ENCODE peak calls at places on chromosomes 3 and 15, in eight cellular contexts. B is IMR-90, K is ovary, L is prostate gland, C is NB4, Y is esophagus squamous epithelium, A is heart left ventricle, O is HCT116. S is an unnamed sample.
A peak's percentile ranks its signal among the peaks of the same experiment; 100 is the strongest.

GRCh38 chr15:78069630-78070029 is 7.9 kb downstream of the TBC1D2B start:
- DNase-seq in C (peak; percentile 54), L (no peak), Y (no peak), K (no peak), B (no peak), A (no peak), O (no peak), S (no peak)

GRCh38 chr3:106518516-106518915 is 649.7 kb upstream of the CBLB start:
- DNase-seq in K (no peak), C (no peak), Y (no peak), L (no peak), O (no peak), B (peak; percentile 55), A (no peak), S (no peak)

GRCh38 chr3:187695434-187695833 is 6.9 kb downstream of the RTP2 start:
- DNase-seq in L (no peak), B (no peak), Y (no peak), A (peak; percentile 57), C (no peak), K (no peak), O (no peak), S (no peak)

GRCh38 chr3:8869613-8870012 is 93.7 kb downstream of the RAD18 start:
- DNase-seq in O (peak; percentile 80), C (no peak), B (peak; percentile 99), Y (no peak), K (no peak), A (no peak), L (no peak), S (no peak)

GRCh38 chr3:67661079-67661478 is 6.7 kb upstream of the SUCLG2 start:
- DNase-seq in C (no peak), B (no peak), A (no peak), O (no peak), L (no peak), K (no peak), Y (no peak), S (no peak)

GRCh38 chr15:73715417-73715816 is 31.2 kb downstream of the CD276 start:
- DNase-seq in Y (no peak), O (no peak), K (no peak), B (no peak), L (no peak), C (no peak), A (peak; percentile 70), S (no peak)

GRCh38 chr15:64667736-64668161 is 107.6 kb downstream of the RBPMS2 start:
- DNase-seq in A (no peak), Y (no peak), C (no peak), K (no peak), O (no peak), B (peak; percentile 86), L (no peak), S (peak; percentile 11)

GRCh38 chr3:149299938-149300791 is 33.3 kb downstream of the TM4SF18 start:
- DNase-seq in O (peak; percentile 93), C (peak; percentile 92), L (peak; percentile 61), B (peak; percentile 97), A (no peak), Y (no peak), K (no peak), S (peak; percentile 71)

GRCh38 chr3:60281970-60282369 is 969.3 kb downstream of the FHIT start:
- DNase-seq in A (no peak), O (no peak), Y (no peak), K (no peak), L (no peak), B (peak; percentile 72), C (no peak), S (no peak)

GRCh38 chr3:138381413-138381901 is 33.1 kb downstream of the MRAS start:
- DNase-seq in A (peak; percentile 78), Y (no peak), O (no peak), B (peak; percentile 26), C (no peak), L (no peak), K (peak; percentile 61), S (peak; percentile 92)

DNA sequence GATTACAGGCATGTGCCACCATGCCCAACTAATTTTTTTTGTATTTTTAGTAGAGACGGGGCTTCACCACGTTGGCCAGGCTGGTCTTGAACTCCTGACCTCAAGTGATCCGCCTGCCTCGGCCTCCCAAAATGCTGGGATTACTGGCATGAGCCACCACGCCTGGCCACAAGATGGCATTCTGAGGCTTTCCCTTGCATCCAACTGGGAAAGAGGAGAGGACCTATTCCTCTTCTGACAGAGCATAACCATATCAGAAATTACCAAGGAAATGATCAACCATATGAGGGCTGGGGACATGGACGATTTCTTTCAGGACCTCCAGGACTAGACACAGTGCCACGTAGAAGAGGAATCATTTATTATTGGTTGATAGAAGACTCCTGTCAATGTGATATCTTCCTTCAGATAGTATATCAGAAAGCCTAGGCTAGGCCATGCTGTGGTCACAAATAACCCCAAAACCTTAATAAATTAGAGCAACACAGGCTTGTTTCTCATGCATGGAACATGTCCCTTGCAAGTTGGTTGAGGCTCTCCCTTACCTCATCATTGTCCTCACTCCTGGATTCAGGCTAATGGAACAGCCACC is 372.3 kb upstream of the IL12A start:
- DNase-seq in C (no peak), Y (no peak), O (no peak), A (peak; percentile 59), B (peak; percentile 68), L (peak; percentile 8), K (no peak), S (peak; percentile 3)
- TF ChIP-seq CTCF in C (no peak), Y (peak; percentile 67), O (peak; percentile 61), A (peak; percentile 70), B (peak; percentile 67), L (peak; percentile 65), K (no peak), S (peak; percentile 16)

GRCh38 chr3:191328963-191329653 is at the start of gene CCDC50:
- DNase-seq in O (no peak), A (peak; percentile 92), C (peak; percentile 79), B (peak; percentile 72), Y (peak; percentile 26), K (peak; percentile 89), L (peak; percentile 82), S (peak; percentile 93)
- TF ChIP-seq POLR2A in O (peak; percentile 29), A (no peak), C (peak; percentile 38), B (no peak), Y (peak; percentile 64), K (peak; percentile 55), L (no peak), S (peak; percentile 69)

DNA sequence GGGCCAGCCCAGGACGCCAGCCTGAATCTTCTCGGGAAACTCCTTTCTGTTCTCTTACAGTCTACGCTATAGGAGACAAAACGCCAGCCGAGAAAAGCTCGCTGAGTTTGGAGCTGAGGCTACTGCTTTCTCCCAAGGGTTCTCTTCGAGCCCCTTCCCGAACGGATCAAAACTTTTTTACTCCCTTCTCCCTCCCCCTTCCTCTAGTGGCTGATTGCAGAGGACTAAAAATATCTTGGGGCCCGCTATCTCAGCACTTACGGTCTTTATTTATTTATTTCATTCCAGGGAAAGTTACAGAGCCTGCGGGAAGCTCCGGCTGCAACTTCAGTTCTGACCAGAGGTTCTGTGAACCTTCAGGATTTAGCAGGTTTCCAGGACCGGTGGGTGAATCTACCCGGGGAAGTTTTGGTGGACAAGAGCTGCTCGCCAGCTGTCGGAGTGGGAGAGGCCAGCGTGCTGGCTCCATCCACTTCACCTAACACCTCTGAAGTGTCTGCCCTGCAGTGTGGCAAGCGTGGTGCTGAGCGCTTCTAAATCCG is 454 bp upstream of the PDZRN3 start:
- DNase-seq in L (peak; percentile 46), B (peak; percentile 72), A (peak; percentile 75), C (no peak), O (no peak), Y (no peak), K (peak; percentile 54), S (peak; percentile 3)
- H3K4me3 ChIP-seq in L (peak overlapping the region; percentile 78), B (peak overlapping the region; percentile 71), A (peak overlapping the region; percentile 73), C (no peak overlapping the region), O (no peak overlapping the region), Y (peak overlapping the region; percentile 62), K (peak overlapping the region; percentile 76), S (peak overlapping the region; percentile 38)

GRCh38 chr3:179272385-179272784 is 21.5 kb upstream of the KCNMB3 start:
- DNase-seq in B (peak; percentile 8), L (no peak), O (peak; percentile 1), A (no peak), Y (no peak), C (no peak), K (peak; percentile 16), S (no peak)
- TF ChIP-seq CTCF in B (peak; percentile 38), L (no peak), O (peak; percentile 49), A (peak; percentile 18), Y (peak; percentile 22), C (peak; percentile 9), K (no peak), S (no peak)

GRCh38 chr15:50068016-50068415 is 51.0 kb downstream of the ATP8B4 start:
- DNase-seq in Y (no peak), L (no peak), C (peak; percentile 71), O (no peak), K (no peak), B (no peak), A (no peak), S (no peak)
- TF ChIP-seq POLR2A in Y (no peak), L (no peak), C (no peak), O (no peak), K (no peak), B (no peak), A (no peak), S (no peak)

GRCh38 chr3:17738921-17739320 is 3.5 kb downstream of the TBC1D5 start:
- DNase-seq in A (no peak), L (no peak), K (no peak), Y (no peak), O (no peak), B (no peak), C (no peak), S (no peak)
- H3K4me3 ChIP-seq in A (no peak overlapping the region), L (no peak overlapping the region), K (no peak overlapping the region), Y (no peak overlapping the region), O (no peak overlapping the region), B (no peak overlapping the region), C (peak overlapping the region; percentile 16), S (no peak overlapping the region)

DNA sequence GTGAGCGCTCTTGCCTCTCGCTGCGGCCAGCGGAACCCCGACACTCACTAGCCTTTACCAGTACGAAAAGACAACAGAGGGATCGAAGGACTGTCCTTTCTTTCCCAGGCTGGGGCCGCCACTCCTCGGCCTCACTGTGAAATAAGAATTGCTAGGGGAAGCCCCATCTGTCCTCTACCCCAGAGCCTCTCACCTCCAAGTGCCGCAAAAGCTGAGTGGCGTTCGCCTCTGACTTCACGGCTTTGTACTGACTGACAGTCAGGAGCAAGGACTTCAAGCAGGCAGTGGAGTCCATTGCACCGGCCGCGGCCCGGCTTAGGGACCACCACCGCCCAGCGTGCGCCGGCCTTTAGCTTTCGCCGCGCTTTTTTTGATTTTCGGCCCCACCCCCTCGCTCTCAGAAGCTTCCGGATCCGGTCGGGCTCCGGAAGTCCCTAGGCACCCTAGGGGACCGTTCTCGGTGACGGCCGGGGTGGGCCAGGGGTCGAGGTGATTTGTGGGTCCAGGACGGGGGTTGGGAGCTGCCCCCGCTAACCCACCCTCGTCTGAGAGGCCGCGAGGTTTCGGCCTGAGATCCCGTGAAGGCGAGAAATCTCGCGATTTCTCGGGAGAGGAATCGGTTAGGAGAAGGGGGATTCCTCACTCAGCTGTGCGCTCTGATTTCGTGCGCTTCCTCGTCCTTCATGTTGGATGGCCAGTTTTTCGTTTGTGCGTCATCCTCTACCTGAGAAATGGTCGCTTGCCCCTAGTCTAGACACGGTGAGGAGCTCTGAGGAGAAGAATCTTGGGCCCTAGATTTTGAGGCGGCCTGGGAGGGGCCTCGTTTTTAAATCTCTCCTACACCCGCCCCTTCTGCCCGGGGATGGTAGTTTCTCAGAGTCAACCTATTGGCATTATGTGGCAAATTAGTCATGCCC is at the start of the genes CIP2A and DZIP3:
- DNase-seq in A (peak; percentile 91), B (peak; percentile 94), L (peak; percentile 65), Y (peak; percentile 31), C (peak; percentile 95), K (peak; percentile 90), O (peak; percentile 91), S (peak; percentile 80)
- TF ChIP-seq CTCF in A (no peak), B (no peak), L (peak; percentile 18), Y (peak; percentile 16), C (no peak), K (no peak), O (no peak), S (no peak)